ENCODE peak calls at places on chromosomes 12 and 14, in seven cellular contexts. One of them, this sample, is unnamed.

GRCh38 chr12:130818381-130819247 is 20.4 kb downstream of the STX2 start:
- DNase-seq in HFFc6: no peak
- DNase-seq in fibroblast of pulmonary artery: peak
- DNase-seq in CD14-positive monocyte: no peak
- DNase-seq in fibroblast of the aortic adventitia: peak
- DNase-seq in Panc1: no peak
- DNase-seq in astrocyte of the spinal cord: peak
- DNase-seq in this sample: peak

GRCh38 chr12:71938728-71939385 is at the start of gene TPH2:
- DNase-seq in HFFc6: peak
- DNase-seq in fibroblast of pulmonary artery: peak
- DNase-seq in CD14-positive monocyte: no peak
- DNase-seq in fibroblast of the aortic adventitia: peak
- DNase-seq in Panc1: no peak
- DNase-seq in astrocyte of the spinal cord: peak
- DNase-seq in this sample: peak

GRCh38 chr14:99546230-99546879 is 57.7 kb downstream of the CCDC85C start:
- DNase-seq in HFFc6: no peak
- DNase-seq in fibroblast of pulmonary artery: no peak
- DNase-seq in CD14-positive monocyte: no peak
- DNase-seq in fibroblast of the aortic adventitia: no peak
- DNase-seq in Panc1: no peak
- DNase-seq in astrocyte of the spinal cord: no peak
- DNase-seq in this sample: no peak

GRCh38 chr12:6958609-6959375 is 7.6 kb downstream of the PTPN6 start:
- DNase-seq in HFFc6: no peak
- DNase-seq in fibroblast of pulmonary artery: no peak
- DNase-seq in CD14-positive monocyte: peak
- DNase-seq in fibroblast of the aortic adventitia: no peak
- DNase-seq in Panc1: no peak
- DNase-seq in astrocyte of the spinal cord: no peak
- DNase-seq in this sample: no peak

GRCh38 chr14:94079891-94080605 is 954 bp downstream of the DDX24 start:
- DNase-seq in HFFc6: no peak
- DNase-seq in fibroblast of pulmonary artery: peak
- DNase-seq in CD14-positive monocyte: no peak
- DNase-seq in fibroblast of the aortic adventitia: peak
- DNase-seq in Panc1: no peak
- DNase-seq in astrocyte of the spinal cord: peak
- DNase-seq in this sample: no peak

GRCh38 chr14:83827383-83827782 is 1702.6 kb upstream of the FLRT2 start:
- DNase-seq in HFFc6: no peak
- DNase-seq in fibroblast of pulmonary artery: no peak
- DNase-seq in CD14-positive monocyte: no peak
- DNase-seq in fibroblast of the aortic adventitia: no peak
- DNase-seq in Panc1: no peak
- DNase-seq in astrocyte of the spinal cord: no peak
- DNase-seq in this sample: no peak

GRCh38 chr12:108835860-108836634 is 21.3 kb downstream of the SSH1 start:
- DNase-seq in HFFc6: no peak
- DNase-seq in fibroblast of pulmonary artery: no peak
- DNase-seq in CD14-positive monocyte: no peak
- DNase-seq in fibroblast of the aortic adventitia: no peak
- DNase-seq in Panc1: no peak
- DNase-seq in astrocyte of the spinal cord: no peak
- DNase-seq in this sample: no peak

GRCh38 chr14:45199246-45199645 is 53.8 kb downstream of the MIS18BP1 start:
- DNase-seq in HFFc6: peak
- DNase-seq in fibroblast of pulmonary artery: peak
- DNase-seq in CD14-positive monocyte: no peak
- DNase-seq in fibroblast of the aortic adventitia: peak
- DNase-seq in Panc1: no peak
- DNase-seq in astrocyte of the spinal cord: peak
- DNase-seq in this sample: no peak

GRCh38 chr12:6272300-6273208 is 37.9 kb upstream of the PLEKHG6 start:
- DNase-seq in HFFc6: no peak
- DNase-seq in fibroblast of pulmonary artery: no peak
- DNase-seq in CD14-positive monocyte: no peak
- DNase-seq in fibroblast of the aortic adventitia: no peak
- DNase-seq in Panc1: no peak
- DNase-seq in astrocyte of the spinal cord: no peak
- DNase-seq in this sample: no peak

GRCh38 chr12:47753021-47754001 is 5.4 kb downstream of the RAPGEF3 start:
- DNase-seq in HFFc6: no peak
- DNase-seq in fibroblast of pulmonary artery: no peak
- DNase-seq in CD14-positive monocyte: no peak
- DNase-seq in fibroblast of the aortic adventitia: no peak
- DNase-seq in Panc1: no peak
- DNase-seq in astrocyte of the spinal cord: no peak
- DNase-seq in this sample: no peak

GRCh38 chr14:86625637-86626036 is 1095.7 kb downstream of the FLRT2 start:
- DNase-seq in HFFc6: peak
- DNase-seq in fibroblast of pulmonary artery: no peak
- DNase-seq in CD14-positive monocyte: no peak
- DNase-seq in fibroblast of the aortic adventitia: no peak
- DNase-seq in Panc1: no peak
- DNase-seq in astrocyte of the spinal cord: no peak
- DNase-seq in this sample: no peak

GRCh38 chr12:91326043-91327027 is 143.7 kb upstream of the DCN start:
- DNase-seq in HFFc6: peak
- DNase-seq in fibroblast of pulmonary artery: peak
- DNase-seq in CD14-positive monocyte: no peak
- DNase-seq in fibroblast of the aortic adventitia: peak
- DNase-seq in Panc1: peak
- DNase-seq in astrocyte of the spinal cord: peak
- DNase-seq in this sample: no peak

GRCh38 chr14:51525705-51526104 is 126.0 kb upstream of the FRMD6 start:
- DNase-seq in HFFc6: no peak
- DNase-seq in fibroblast of pulmonary artery: no peak
- DNase-seq in CD14-positive monocyte: no peak
- DNase-seq in fibroblast of the aortic adventitia: no peak
- DNase-seq in Panc1: no peak
- DNase-seq in astrocyte of the spinal cord: no peak
- DNase-seq in this sample: no peak

GRCh38 chr12:72511493-72511892 is 239.3 kb downstream of the TRHDE start:
- DNase-seq in HFFc6: no peak
- DNase-seq in fibroblast of pulmonary artery: no peak
- DNase-seq in CD14-positive monocyte: no peak
- DNase-seq in fibroblast of the aortic adventitia: no peak
- DNase-seq in Panc1: no peak
- DNase-seq in astrocyte of the spinal cord: no peak
- DNase-seq in this sample: no peak

GRCh38 chr14:101834387-101835165 is 73.1 kb downstream of the PPP2R5C start:
- DNase-seq in HFFc6: no peak
- DNase-seq in fibroblast of pulmonary artery: peak
- DNase-seq in CD14-positive monocyte: no peak
- DNase-seq in fibroblast of the aortic adventitia: peak
- DNase-seq in Panc1: no peak
- DNase-seq in astrocyte of the spinal cord: no peak
- DNase-seq in this sample: no peak

GRCh38 chr12:9039397-9039977 is 50.1 kb downstream of the KLRG1 start:
- DNase-seq in HFFc6: peak
- DNase-seq in fibroblast of pulmonary artery: peak
- DNase-seq in CD14-positive monocyte: no peak
- DNase-seq in fibroblast of the aortic adventitia: peak
- DNase-seq in Panc1: peak
- DNase-seq in astrocyte of the spinal cord: peak
- DNase-seq in this sample: no peak

GRCh38 chr12:120155072-120155471 is 38.5 kb upstream of the RAB35 start:
- DNase-seq in HFFc6: no peak
- DNase-seq in fibroblast of pulmonary artery: no peak
- DNase-seq in CD14-positive monocyte: no peak
- DNase-seq in fibroblast of the aortic adventitia: no peak
- DNase-seq in Panc1: no peak
- DNase-seq in astrocyte of the spinal cord: no peak
- DNase-seq in this sample: no peak

GRCh38 chr12:44317651-44318126 is 481.8 kb downstream of the TMEM117 start:
- DNase-seq in HFFc6: peak
- DNase-seq in fibroblast of pulmonary artery: peak
- DNase-seq in CD14-positive monocyte: no peak
- DNase-seq in fibroblast of the aortic adventitia: peak
- DNase-seq in Panc1: peak
- DNase-seq in astrocyte of the spinal cord: peak
- DNase-seq in this sample: no peak

GRCh38 chr12:52831251-52831650 is 2.9 kb downstream of the KRT79 start:
- DNase-seq in HFFc6: no peak
- DNase-seq in fibroblast of pulmonary artery: no peak
- DNase-seq in CD14-positive monocyte: no peak
- DNase-seq in fibroblast of the aortic adventitia: no peak
- DNase-seq in Panc1: no peak
- DNase-seq in astrocyte of the spinal cord: no peak
- DNase-seq in this sample: no peak
- TF ChIP-seq CTCF in HFFc6: no peak
- TF ChIP-seq CTCF in fibroblast of pulmonary artery: no peak
- TF ChIP-seq CTCF in CD14-positive monocyte: no peak
- TF ChIP-seq CTCF in fibroblast of the aortic adventitia: no peak
- TF ChIP-seq CTCF in Panc1: no peak
- TF ChIP-seq CTCF in astrocyte of the spinal cord: no peak
- TF ChIP-seq CTCF in this sample: no peak

GRCh38 chr12:99140017-99140726 is 495.1 kb downstream of the APAF1 start:
- DNase-seq in HFFc6: no peak
- DNase-seq in fibroblast of pulmonary artery: no peak
- DNase-seq in CD14-positive monocyte: no peak
- DNase-seq in fibroblast of the aortic adventitia: no peak
- DNase-seq in Panc1: no peak
- DNase-seq in astrocyte of the spinal cord: no peak
- DNase-seq in this sample: no peak

GRCh38 chr12:99138397-99138796 is 493.3 kb downstream of the APAF1 start:
- DNase-seq in HFFc6: no peak
- DNase-seq in fibroblast of pulmonary artery: no peak
- DNase-seq in CD14-positive monocyte: no peak
- DNase-seq in fibroblast of the aortic adventitia: no peak
- DNase-seq in Panc1: no peak
- DNase-seq in astrocyte of the spinal cord: no peak
- DNase-seq in this sample: no peak

GRCh38 chr12:99135376-99135775 is 490.3 kb downstream of the APAF1 start:
- DNase-seq in HFFc6: no peak
- DNase-seq in fibroblast of pulmonary artery: no peak
- DNase-seq in CD14-positive monocyte: no peak
- DNase-seq in fibroblast of the aortic adventitia: no peak
- DNase-seq in Panc1: no peak
- DNase-seq in astrocyte of the spinal cord: no peak
- DNase-seq in this sample: no peak

GRCh38 chr12:99131761-99132199 is 486.7 kb downstream of the APAF1 start:
- DNase-seq in HFFc6: no peak
- DNase-seq in fibroblast of pulmonary artery: no peak
- DNase-seq in CD14-positive monocyte: no peak
- DNase-seq in fibroblast of the aortic adventitia: no peak
- DNase-seq in Panc1: no peak
- DNase-seq in astrocyte of the spinal cord: peak
- DNase-seq in this sample: no peak

GRCh38 chr12:99137124-99137845 is 492.2 kb downstream of the APAF1 start:
- DNase-seq in HFFc6: no peak
- DNase-seq in fibroblast of pulmonary artery: no peak
- DNase-seq in CD14-positive monocyte: no peak
- DNase-seq in fibroblast of the aortic adventitia: no peak
- DNase-seq in Panc1: no peak
- DNase-seq in astrocyte of the spinal cord: no peak
- DNase-seq in this sample: no peak
- TF ChIP-seq CTCF in HFFc6: no peak
- TF ChIP-seq CTCF in fibroblast of pulmonary artery: no peak
- TF ChIP-seq CTCF in CD14-positive monocyte: no peak
- TF ChIP-seq CTCF in fibroblast of the aortic adventitia: no peak
- TF ChIP-seq CTCF in Panc1: no peak
- TF ChIP-seq CTCF in astrocyte of the spinal cord: no peak
- TF ChIP-seq CTCF in this sample: peak

GRCh38 chr12:51246254-51246853 is 7.7 kb downstream of the DAZAP2 start:
- DNase-seq in HFFc6: no peak
- DNase-seq in fibroblast of pulmonary artery: peak
- DNase-seq in CD14-positive monocyte: peak
- DNase-seq in fibroblast of the aortic adventitia: peak
- DNase-seq in Panc1: no peak
- DNase-seq in astrocyte of the spinal cord: no peak
- DNase-seq in this sample: no peak
- TF ChIP-seq CTCF in HFFc6: no peak
- TF ChIP-seq CTCF in fibroblast of pulmonary artery: peak
- TF ChIP-seq CTCF in CD14-positive monocyte: no peak
- TF ChIP-seq CTCF in fibroblast of the aortic adventitia: no peak
- TF ChIP-seq CTCF in Panc1: no peak
- TF ChIP-seq CTCF in astrocyte of the spinal cord: no peak
- TF ChIP-seq CTCF in this sample: no peak

GRCh38 chr14:37118673-37119366 is 53.6 kb downstream of the SLC25A21 start:
- DNase-seq in HFFc6: no peak
- DNase-seq in fibroblast of pulmonary artery: no peak
- DNase-seq in CD14-positive monocyte: no peak
- DNase-seq in fibroblast of the aortic adventitia: no peak
- DNase-seq in Panc1: no peak
- DNase-seq in astrocyte of the spinal cord: no peak
- DNase-seq in this sample: no peak

GRCh38 chr14:37122288-37122687 is 50.1 kb downstream of the SLC25A21 start:
- DNase-seq in HFFc6: peak
- DNase-seq in fibroblast of pulmonary artery: peak
- DNase-seq in CD14-positive monocyte: no peak
- DNase-seq in fibroblast of the aortic adventitia: peak
- DNase-seq in Panc1: peak
- DNase-seq in astrocyte of the spinal cord: peak
- DNase-seq in this sample: no peak

GRCh38 chr14:37114559-37114958 is 57.8 kb downstream of the SLC25A21 start:
- DNase-seq in HFFc6: no peak
- DNase-seq in fibroblast of pulmonary artery: no peak
- DNase-seq in CD14-positive monocyte: no peak
- DNase-seq in fibroblast of the aortic adventitia: no peak
- DNase-seq in Panc1: no peak
- DNase-seq in astrocyte of the spinal cord: no peak
- DNase-seq in this sample: no peak

GRCh38 chr14:37114039-37114438 is 58.4 kb downstream of the SLC25A21 start:
- DNase-seq in HFFc6: no peak
- DNase-seq in fibroblast of pulmonary artery: no peak
- DNase-seq in CD14-positive monocyte: no peak
- DNase-seq in fibroblast of the aortic adventitia: no peak
- DNase-seq in Panc1: no peak
- DNase-seq in astrocyte of the spinal cord: no peak
- DNase-seq in this sample: no peak

DNA sequence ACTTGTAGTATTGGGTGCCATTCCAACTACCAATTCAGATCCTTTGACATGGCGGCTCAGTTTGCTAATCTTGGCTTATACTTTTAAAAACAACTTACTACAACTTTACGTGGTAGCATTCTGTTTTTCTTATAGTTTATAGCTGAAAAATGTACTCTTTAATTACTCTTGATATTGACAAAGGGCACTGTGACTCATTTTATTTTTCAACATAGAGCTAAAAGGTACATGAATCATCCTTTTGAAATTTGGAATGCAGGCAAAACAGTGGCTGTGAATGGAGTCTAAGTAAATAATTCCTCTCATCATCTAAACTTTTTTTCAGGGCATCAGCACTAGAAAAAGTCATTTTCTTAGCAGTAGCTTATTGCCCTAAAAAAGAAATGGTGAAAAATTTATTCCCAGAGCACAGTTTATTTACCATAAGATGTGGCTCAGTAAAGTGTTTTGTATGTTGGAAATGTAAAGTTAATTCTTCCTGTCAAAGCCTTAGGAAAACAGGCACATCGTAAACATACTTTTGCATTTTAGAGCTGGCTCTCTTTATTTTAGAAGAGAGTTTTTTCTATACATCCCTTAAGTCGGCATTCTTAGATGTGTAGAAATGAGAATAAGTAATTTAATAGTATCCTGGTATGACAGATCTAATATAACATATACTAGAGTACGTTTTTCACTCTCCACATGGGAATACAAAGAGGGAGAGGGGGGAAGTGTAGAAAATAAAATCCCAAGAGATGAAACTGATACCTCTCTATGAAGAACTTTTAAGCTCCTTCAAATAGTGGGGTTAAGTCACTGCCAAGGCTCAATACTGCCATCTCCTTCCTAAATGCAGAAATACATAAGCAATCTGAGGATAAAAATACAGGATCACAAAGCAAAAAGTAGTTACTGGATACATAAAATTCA is 55.2 kb downstream of the SLC25A21 start:
- DNase-seq in HFFc6: peak
- DNase-seq in fibroblast of pulmonary artery: peak
- DNase-seq in CD14-positive monocyte: no peak
- DNase-seq in fibroblast of the aortic adventitia: peak
- DNase-seq in Panc1: peak
- DNase-seq in astrocyte of the spinal cord: peak
- DNase-seq in this sample: no peak
- TF ChIP-seq CTCF in HFFc6: peak
- TF ChIP-seq CTCF in fibroblast of pulmonary artery: peak
- TF ChIP-seq CTCF in CD14-positive monocyte: no peak
- TF ChIP-seq CTCF in fibroblast of the aortic adventitia: peak
- TF ChIP-seq CTCF in Panc1: peak
- TF ChIP-seq CTCF in astrocyte of the spinal cord: peak
- TF ChIP-seq CTCF in this sample: no peak

This sample was measured in type B pancreatic cell.